ENCODE peak calls at places on chromosomes 4 and X, in six cellular contexts. J, Q, W, Y, R and U are unnamed samples.

GRCh38 chrX:12967711-12968465 is 7.0 kb upstream of the TMSB4X start:
- DNase-seq in R (no peak), J (no peak), W (no peak), Q (no peak), Y (no peak), U (no peak)

GRCh38 chr4:128859887-128860774 is 50.6 kb downstream of the JADE1 start:
- DNase-seq in Y (no peak), R (no peak), J (no peak), W (no peak), Q (no peak), U (no peak)

GRCh38 chr4:3651267-3651846 is 114.8 kb upstream of the ADRA2C start:
- DNase-seq in Y (no peak), Q (no peak), W (no peak), J (no peak), R (no peak), U (no peak)

GRCh38 chrX:28177202-28177601 is 196.0 kb upstream of the DCAF8L1 start:
- DNase-seq in W (no peak), R (no peak), Q (peak), J (peak), Y (no peak), U (no peak)

GRCh38 chrX:54452920-54453319 is 12.7 kb downstream of the TSR2 start:
- DNase-seq in J (no peak), Q (peak), R (no peak), W (no peak), Y (no peak), U (no peak)

GRCh38 chr4:126592088-126592487 is 1040.7 kb upstream of the INTU start:
- DNase-seq in R (no peak), Y (no peak), W (no peak), Q (no peak), J (no peak), U (no peak)

GRCh38 chrX:13077168-13077567 is 32.7 kb upstream of the FAM9C start:
- DNase-seq in Q (no peak), R (no peak), W (no peak), J (no peak), Y (no peak), U (no peak)

GRCh38 chr4:56641494-56642051 is 39.5 kb downstream of the HOPX start:
- DNase-seq in Q (no peak), Y (no peak), W (no peak), J (no peak), R (no peak), U (no peak)

GRCh38 chr4:95877636-95878035 is 37.7 kb downstream of the PDHA2 start:
- DNase-seq in R (no peak), W (no peak), J (no peak), Y (no peak), Q (no peak), U (no peak)

GRCh38 chrX:72545990-72546389 is 26.7 kb downstream of the HDAC8 start:
- DNase-seq in R (no peak), J (no peak), Q (no peak), Y (no peak), W (no peak), U (no peak)

GRCh38 chr4:19256823-19257222 is 994.9 kb upstream of the SLIT2 start:
- DNase-seq in J (no peak), W (no peak), Y (no peak), Q (no peak), R (no peak), U (no peak)

GRCh38 chrX:131752493-131753198 is 208.8 kb downstream of the OR13H1 start:
- DNase-seq in Y (no peak), W (no peak), Q (no peak), R (no peak), J (peak), U (peak)

GRCh38 chr4:140151700-140152014 is 2.3 kb downstream of the MAML3 start:
- DNase-seq in Q (peak), W (no peak), R (peak), J (peak), Y (peak), U (peak)

GRCh38 chrX:131621650-131622049 is 77.8 kb downstream of the OR13H1 start:
- DNase-seq in Y (no peak), W (no peak), Q (no peak), R (no peak), J (no peak), U (no peak)